ENCODE peak calls at places on chromosome 22, in nine cellular contexts. X is endodermal cell, R is omental fat pad, F is nucleus accumbens, T is activated T-cell treated with anti-CD3 and anti-CD28 coated beads for 1 hour, E is thoracic aorta, Q is nephron progenitor cell, D is SW480, M is germinal center. G is an unnamed sample.

GRCh38 chr22:48858121-48858520 is 969.6 kb downstream of the BRD1 start:
- DNase-seq in X (no peak), R (no peak), F (no peak), T (no peak), E (no peak), Q (no peak), D (no peak), M (no peak), G (no peak)

GRCh38 chr22:37999236-37999635 is 14.9 kb upstream of the SOX10 start:
- DNase-seq in X (no peak), R (no peak), F (no peak), T (no peak), E (no peak), Q (no peak), D (no peak), M (no peak), G (peak)

GRCh38 chr22:47015589-47016178 is 253.2 kb downstream of the TBC1D22A start:
- DNase-seq in X (no peak), R (no peak), F (no peak), T (no peak), E (no peak), Q (no peak), D (no peak), M (no peak), G (no peak)

GRCh38 chr22:40414306-40414705 is 43.9 kb downstream of the SGSM3 start:
- DNase-seq in X (no peak), R (no peak), F (no peak), T (no peak), E (no peak), Q (no peak), D (no peak), M (no peak), G (no peak)

GRCh38 chr22:19914201-19914943 is 27.2 kb upstream of the COMT start:
- DNase-seq in X (no peak), R (no peak), F (no peak), T (no peak), E (no peak), Q (no peak), D (no peak), M (no peak), G (no peak)

GRCh38 chr22:20218320-20218872 is 49.7 kb downstream of the RTN4R start:
- DNase-seq in X (no peak), R (no peak), F (no peak), T (no peak), E (no peak), Q (no peak), D (no peak), M (no peak), G (no peak)

GRCh38 chr22:48960981-48961655 is 866.6 kb downstream of the BRD1 start:
- DNase-seq in X (peak), R (no peak), F (no peak), T (no peak), E (no peak), Q (no peak), D (no peak), M (no peak), G (peak)

GRCh38 chr22:30880847-30881246 is 87.7 kb downstream of the MORC2 start:
- DNase-seq in X (no peak), R (no peak), F (no peak), T (no peak), E (no peak), Q (no peak), D (no peak), M (no peak), G (no peak)

GRCh38 chr22:21443735-21444421 is 23.3 kb upstream of the TMEM191C start:
- DNase-seq in X (peak), R (no peak), F (no peak), T (no peak), E (no peak), Q (no peak), D (no peak), M (no peak), G (peak)

GRCh38 chr22:27804683-27805297 is 3.2 kb upstream of the MN1 start:
- DNase-seq in X (peak), R (peak), F (peak), T (peak), E (no peak), Q (peak), D (peak), M (peak), G (peak)

GRCh38 chr22:27918351-27919221 is 470 bp downstream of the PITPNB start:
- DNase-seq in X (peak), R (peak), F (peak), T (peak), E (peak), Q (peak), D (peak), M (peak), G (peak)

GRCh38 chr22:42683599-42684283 is 34.5 kb upstream of the CYB5R3 start:
- DNase-seq in X (no peak), R (no peak), F (peak), T (no peak), E (no peak), Q (no peak), D (no peak), M (no peak), G (no peak)

GRCh38 chr22:17087176-17088131 is 2.7 kb downstream of the IL17RA start:
- DNase-seq in X (peak), R (no peak), F (no peak), T (no peak), E (no peak), Q (no peak), D (peak), M (no peak), G (no peak)

GRCh38 chr22:37802310-37803194 is 5.2 kb upstream of the GCAT start:
- DNase-seq in X (peak), R (no peak), F (peak), T (no peak), E (no peak), Q (peak), D (peak), M (no peak), G (peak)

G was measured in H7.